ENCODE peak calls at places on chromosomes 13 and 19, in seven cellular contexts. V, H, P, I, N, E and D are unnamed samples.

GRCh38 chr19:39375929-39376328 is 15.0 kb downstream of the PAF1 start:
- DNase-seq in V (no peak), H (no peak), P (no peak), I (no peak), N (no peak), E (no peak), D (no peak)

GRCh38 chr13:31046711-31047279 is 114.3 kb downstream of the TEX26 start:
- DNase-seq in V (no peak), H (peak), P (no peak), I (no peak), N (peak), E (no peak), D (peak)

GRCh38 chr19:30649934-30650614 is 277.9 kb downstream of the ZNF536 start:
- DNase-seq in V (peak), H (peak), P (peak), I (peak), N (peak), E (peak), D (peak)

GRCh38 chr13:34048652-34049051 is 230.7 kb downstream of the RFC3 start:
- DNase-seq in V (no peak), H (no peak), P (no peak), I (no peak), N (no peak), E (no peak), D (no peak)

GRCh38 chr13:66994498-66995365 is 235.4 kb downstream of the PCDH9 start:
- DNase-seq in V (no peak), H (no peak), P (peak), I (no peak), N (no peak), E (no peak), D (peak)

GRCh38 chr19:4063369-4064072 is 3.2 kb downstream of the ZBTB7A start:
- DNase-seq in V (peak), H (no peak), P (peak), I (no peak), N (no peak), E (no peak), D (peak)

GRCh38 chr19:16342002-16342715 is 17.5 kb downstream of the KLF2 start:
- DNase-seq in V (peak), H (no peak), P (no peak), I (peak), N (no peak), E (peak), D (peak)

GRCh38 chr13:94988654-94989053 is 276.3 kb upstream of the SOX21 start:
- DNase-seq in V (peak), H (no peak), P (peak), I (peak), N (peak), E (peak), D (no peak)

GRCh38 chr13:73273737-73274136 is 214.9 kb downstream of the KLF5 start:
- DNase-seq in V (no peak), H (no peak), P (peak), I (no peak), N (peak), E (no peak), D (peak)

GRCh38 chr13:32745509-32745908 is 159.3 kb downstream of the PDS5B start:
- DNase-seq in V (no peak), H (no peak), P (no peak), I (no peak), N (peak), E (no peak), D (no peak)

GRCh38 chr19:14337510-14337909 is 43.7 kb upstream of the ADGRE5 start:
- DNase-seq in V (peak), H (peak), P (peak), I (peak), N (peak), E (peak), D (no peak)

GRCh38 chr19:40617961-40618360 is 16.8 kb downstream of the LTBP4 start:
- DNase-seq in V (no peak), H (no peak), P (no peak), I (no peak), N (no peak), E (no peak), D (no peak)

GRCh38 chr13:106630650-106631049 is 62.7 kb upstream of the ARGLU1 start:
- DNase-seq in V (no peak), H (no peak), P (no peak), I (no peak), N (no peak), E (no peak), D (no peak)

GRCh38 chr13:92575782-92576181 is 650.8 kb upstream of the GPC6 start:
- DNase-seq in V (no peak), H (no peak), P (no peak), I (no peak), N (no peak), E (no peak), D (no peak)

GRCh38 chr13:27607125-27607524 is 13.2 kb downstream of the LNX2 start:
- DNase-seq in V (no peak), H (no peak), P (peak), I (no peak), N (peak), E (no peak), D (peak)

GRCh38 chr19:45524575-45525129 is 17.4 kb downstream of the VASP start:
- DNase-seq in V (no peak), H (no peak), P (no peak), I (no peak), N (no peak), E (no peak), D (no peak)

GRCh38 chr13:44267966-44268365 is 105.7 kb upstream of the SERP2 start:
- DNase-seq in V (no peak), H (no peak), P (peak), I (no peak), N (no peak), E (no peak), D (peak)

GRCh38 chr19:35777411-35777841 is 2.1 kb downstream of the ARHGAP33 start:
- DNase-seq in V (peak), H (no peak), P (no peak), I (no peak), N (no peak), E (no peak), D (no peak)